ENCODE peak calls at places on chromosome 3, in ten cellular contexts. L is midbrain; Z is GM03348; C is AG09309; X is amniotic epithelial cell; A is psoas muscle; G is hepatic stellate cell; M is NCI-H1694 treated with DMSO at 0.1 percent for 48 hours; T is T follicular helper cell; D is activated T-helper 9 cell treated with anti-CD3 and anti-CD28 coated beads, Interleukin-2, amount 50 U/mL, for 16 hours. F is an unnamed sample.

GRCh38 chr3:112508261-112508660 is 9.0 kb upstream of the BTLA start:
- DNase-seq in L (no peak), M (no peak), C (no peak), T (no peak), A (no peak), G (no peak), X (peak), D (no peak), Z (no peak), F (no peak)

GRCh38 chr3:114886945-114887344 is 260.1 kb downstream of the ZBTB20 start:
- DNase-seq in A (no peak), C (no peak), T (no peak), G (no peak), L (no peak), D (no peak), M (no peak), X (no peak), Z (no peak), F (no peak)

GRCh38 chr3:23550402-23550801 is 255.4 kb upstream of the UBE2E1 start:
- DNase-seq in X (no peak), L (no peak), T (no peak), C (no peak), A (no peak), M (no peak), Z (no peak), D (no peak), G (no peak), F (no peak)

GRCh38 chr3:31439888-31440287 is 92.8 kb upstream of the STT3B start:
- DNase-seq in T (no peak), D (no peak), A (no peak), M (no peak), G (no peak), L (no peak), X (peak), C (no peak), Z (no peak), F (no peak)

GRCh38 chr3:100796556-100796955 is 87.3 kb downstream of the TFG start:
- DNase-seq in T (no peak), M (no peak), A (no peak), D (no peak), G (no peak), X (peak), Z (peak), C (no peak), L (no peak), F (no peak)

GRCh38 chr3:126846316-126846715 is 136.6 kb upstream of the PLXNA1 start:
- DNase-seq in X (peak), G (no peak), A (no peak), M (no peak), T (no peak), L (no peak), C (peak), Z (peak), D (no peak), F (no peak)

GRCh38 chr3:25910997-25911396 is 121.1 kb downstream of the OXSM start:
- DNase-seq in D (peak), A (no peak), X (peak), M (no peak), L (peak), T (peak), G (no peak), Z (no peak), C (no peak), F (peak)

GRCh38 chr3:140243536-140243935 is 308.6 kb downstream of the CLSTN2 start:
- DNase-seq in Z (no peak), D (no peak), M (no peak), A (no peak), G (no peak), C (no peak), L (no peak), T (no peak), X (no peak), F (no peak)

GRCh38 chr3:129605593-129606521 is 619 bp downstream of the PLXND1 start:
- DNase-seq in T (peak), L (no peak), C (no peak), Z (peak), D (peak), X (no peak), G (peak), A (peak), M (peak), F (no peak)

GRCh38 chr3:26118165-26118564 is 328.3 kb downstream of the OXSM start:
- DNase-seq in L (no peak), C (no peak), M (no peak), X (no peak), T (no peak), G (no peak), D (no peak), Z (no peak), A (no peak), F (no peak)

GRCh38 chr3:71578045-71578730 is 5.3 kb downstream of the FOXP1 start:
- DNase-seq in M (no peak), D (no peak), Z (no peak), T (no peak), G (no peak), A (no peak), X (no peak), C (no peak), L (no peak), F (no peak)

GRCh38 chr3:48500656-48501055 is 3.3 kb downstream of the SHISA5 start:
- DNase-seq in T (no peak), A (no peak), D (no peak), C (no peak), Z (no peak), X (no peak), G (no peak), M (no peak), L (no peak), F (no peak)

GRCh38 chr3:53193466-53194217 is 32.6 kb downstream of the PRKCD start:
- DNase-seq in M (no peak), T (no peak), C (no peak), X (no peak), G (no peak), L (no peak), A (no peak), D (no peak), Z (peak), F (no peak)

GRCh38 chr3:139447486-139447885 is 28.8 kb downstream of the RBP2 start:
- DNase-seq in A (no peak), C (no peak), D (no peak), M (no peak), X (no peak), Z (no peak), G (no peak), T (no peak), L (no peak), F (no peak)

GRCh38 chr3:64808056-64808455 is 120.3 kb upstream of the ADAMTS9 start:
- DNase-seq in X (no peak), D (no peak), A (no peak), T (no peak), L (no peak), C (no peak), G (no peak), Z (no peak), M (no peak), F (no peak)

GRCh38 chr3:127170794-127171193 is 22.1 kb upstream of the PRR23E start:
- DNase-seq in T (no peak), D (no peak), A (no peak), L (peak), Z (peak), M (peak), G (peak), X (peak), C (peak), F (no peak)

GRCh38 chr3:134300520-134300919 is 49.9 kb upstream of the RYK start:
- DNase-seq in X (no peak), C (no peak), A (no peak), G (no peak), D (no peak), T (no peak), L (no peak), Z (peak), M (no peak), F (no peak)

GRCh38 chr3:27642796-27643195 is 79.3 kb downstream of the EOMES start:
- DNase-seq in X (peak), G (no peak), C (no peak), Z (no peak), A (no peak), L (no peak), D (no peak), T (no peak), M (no peak), F (no peak)

GRCh38 chr3:69144631-69145244 is 22.3 kb upstream of the LMOD3 start:
- DNase-seq in C (no peak), G (no peak), T (no peak), Z (no peak), D (no peak), X (no peak), L (no peak), M (no peak), A (no peak), F (no peak)

GRCh38 chr3:148075829-148076716 is 621.6 kb upstream of the AGTR1 start:
- DNase-seq in X (peak), G (peak), M (peak), C (peak), Z (peak), A (no peak), L (peak), T (no peak), D (no peak), F (peak)

GRCh38 chr3:124766113-124767095 is 36.2 kb downstream of the UMPS start:
- DNase-seq in Z (no peak), M (no peak), L (no peak), T (no peak), A (no peak), C (no peak), D (no peak), G (no peak), X (no peak), F (no peak)

GRCh38 chr3:61894988-61895935 is 333.9 kb downstream of the PTPRG start:
- DNase-seq in G (peak), A (no peak), T (no peak), C (peak), Z (peak), X (peak), L (no peak), D (no peak), M (no peak), F (peak)

GRCh38 chr3:188148318-188148717 is 5.6 kb upstream of the LPP start:
- DNase-seq in M (no peak), T (no peak), A (no peak), L (no peak), G (no peak), Z (no peak), C (no peak), X (no peak), D (no peak), F (no peak)

GRCh38 chr3:42102569-42102968 is 11.4 kb downstream of the TRAK1 start:
- DNase-seq in X (no peak), C (no peak), D (no peak), L (no peak), A (no peak), M (no peak), G (no peak), Z (no peak), T (no peak), F (no peak)

GRCh38 chr3:50120364-50121095 is 31.8 kb downstream of the RBM5 start:
- DNase-seq in L (no peak), M (no peak), A (no peak), G (no peak), T (no peak), Z (no peak), D (no peak), C (no peak), X (no peak), F (no peak)

GRCh38 chr3:128983293-128984069 is 10.4 kb downstream of the CFAP92 start:
- DNase-seq in C (no peak), D (no peak), Z (no peak), T (no peak), A (no peak), G (no peak), M (no peak), L (no peak), X (no peak), F (no peak)

GRCh38 chr3:468172-468571 is 271.6 kb downstream of the CHL1 start:
- DNase-seq in C (no peak), M (no peak), Z (no peak), D (no peak), A (no peak), L (no peak), T (no peak), G (no peak), X (no peak), F (no peak)

GRCh38 chr3:135140543-135140942 is 345.5 kb downstream of the EPHB1 start:
- DNase-seq in G (no peak), M (no peak), C (no peak), Z (no peak), T (no peak), A (peak), L (no peak), X (no peak), D (no peak), F (no peak)